ENCODE peak calls at places on chromosomes 11 and 22, in ten cellular contexts. V is keratinocyte, J is thyroid gland, Q is esophagus squamous epithelium, G is astrocyte of the spinal cord, W is thoracic aorta, I is body of pancreas, S is endothelial cell of umbilical vein, U is A549, M is suprapubic skin. F is an unnamed sample.

GRCh38 chr11:110093407-110094297 is 460 bp downstream of the ZC3H12C start:
- DNase-seq in Q (no peak), I (peak), G (peak), M (peak), V (no peak), U (no peak), S (peak), J (peak), W (no peak), F (peak)

GRCh38 chr11:68651208-68651984 is 32.9 kb upstream of the GAL start:
- DNase-seq in J (no peak), M (no peak), W (no peak), S (no peak), I (no peak), V (no peak), G (peak), U (no peak), Q (no peak), F (peak)

GRCh38 chr22:46149998-46150549 is at the start of gene PPARA:
- DNase-seq in G (peak), I (peak), W (peak), V (no peak), S (peak), M (peak), U (peak), J (peak), Q (no peak), F (peak)

GRCh38 chr11:16301462-16301861 is 54.9 kb downstream of the SOX6 start:
- DNase-seq in W (no peak), J (no peak), G (no peak), I (no peak), M (no peak), V (no peak), S (no peak), U (no peak), Q (no peak), F (peak)

GRCh38 chr22:38397189-38398097 is 57.6 kb downstream of the KCNJ4 start:
- DNase-seq in I (peak), S (peak), J (peak), G (peak), V (no peak), U (no peak), W (no peak), Q (no peak), M (peak), F (peak)

GRCh38 chr22:24416095-24416494 is 11.3 kb upstream of the ADORA2A start:
- DNase-seq in S (no peak), I (no peak), G (no peak), J (no peak), V (no peak), M (no peak), W (no peak), Q (no peak), U (no peak), F (no peak)

GRCh38 chr11:79179087-79179486 is 261.7 kb downstream of the TENM4 start:
- DNase-seq in G (no peak), J (no peak), V (no peak), M (no peak), W (no peak), U (no peak), S (no peak), I (no peak), Q (no peak), F (no peak)

GRCh38 chr22:24498826-24499225 is 3.7 kb downstream of the UPB1 start:
- DNase-seq in S (no peak), J (no peak), V (no peak), M (no peak), U (no peak), I (no peak), Q (no peak), W (no peak), G (no peak), F (no peak)

GRCh38 chr11:122983438-122984185 is 2.0 kb upstream of the BSX start:
- DNase-seq in Q (no peak), V (no peak), J (no peak), U (no peak), S (no peak), I (no peak), M (no peak), G (no peak), W (no peak), F (no peak)

GRCh38 chr22:37121887-37122591 is 12.5 kb upstream of the TMPRSS6 start:
- DNase-seq in U (no peak), W (no peak), Q (peak), M (no peak), I (no peak), J (peak), S (peak), G (peak), V (peak), F (peak)

GRCh38 chr11:94201004-94201465 is 72.4 kb downstream of the PANX1 start:
- DNase-seq in J (no peak), M (no peak), W (no peak), I (no peak), Q (no peak), G (peak), U (peak), S (no peak), V (no peak), F (no peak)

GRCh38 chr11:108858624-108859023 is 193.8 kb downstream of the DDX10 start:
- DNase-seq in I (no peak), S (no peak), Q (no peak), G (no peak), M (no peak), U (no peak), J (no peak), V (no peak), W (no peak), F (no peak)

GRCh38 chr11:94224078-94224477 is 80.3 kb upstream of the IZUMO1R start:
- DNase-seq in Q (no peak), J (no peak), W (no peak), M (no peak), I (no peak), G (no peak), S (no peak), U (no peak), V (no peak), F (peak)

GRCh38 chr22:42799061-42799460 is 58.0 kb downstream of the ARFGAP3 start:
- DNase-seq in I (no peak), Q (no peak), M (no peak), W (no peak), U (no peak), G (no peak), V (no peak), J (no peak), S (no peak), F (no peak)

GRCh38 chr11:105988197-105988596 is 33.8 kb downstream of the MSANTD4 start:
- DNase-seq in Q (no peak), S (no peak), J (no peak), G (no peak), M (no peak), W (no peak), V (no peak), U (no peak), I (no peak), F (no peak)

GRCh38 chr11:69265911-69266510 is 27.9 kb upstream of the MYEOV start:
- DNase-seq in U (no peak), S (no peak), G (no peak), J (no peak), V (no peak), W (no peak), M (no peak), Q (no peak), I (no peak), F (no peak)

GRCh38 chr11:117387992-117388765 is 60.5 kb downstream of the CEP164 start:
- DNase-seq in Q (no peak), U (no peak), V (no peak), G (peak), I (no peak), J (no peak), S (no peak), W (no peak), M (no peak), F (no peak)

GRCh38 chr11:100883860-100884259 is 196.8 kb downstream of the ARHGAP42 start:
- DNase-seq in U (no peak), J (no peak), G (no peak), W (no peak), I (no peak), M (no peak), S (no peak), V (no peak), Q (no peak), F (no peak)

GRCh38 chr11:33649944-33650343 is 50.7 kb downstream of the C11orf91 start:
- DNase-seq in S (no peak), U (no peak), M (no peak), V (no peak), W (no peak), I (no peak), G (no peak), J (no peak), Q (no peak), F (no peak)

GRCh38 chr11:129323896-129324522 is 51.6 kb upstream of the BARX2 start:
- DNase-seq in I (peak), W (no peak), U (peak), J (no peak), Q (no peak), S (no peak), M (peak), G (peak), V (no peak), F (no peak)

GRCh38 chr11:5237384-5237783 is 3.1 kb upstream of the HBD start:
- DNase-seq in V (no peak), G (no peak), M (no peak), Q (no peak), U (no peak), S (no peak), I (no peak), J (no peak), W (no peak), F (no peak)

GRCh38 chr11:43942651-43943356 is 367 bp downstream of the C11orf96 start:
- DNase-seq in I (peak), W (no peak), S (peak), U (peak), J (no peak), Q (no peak), V (no peak), G (peak), M (no peak), F (peak)

GRCh38 chr22:44931077-44931540 is 78.7 kb downstream of the PHF21B start:
- DNase-seq in S (no peak), W (no peak), U (no peak), Q (no peak), V (no peak), M (no peak), I (no peak), G (no peak), J (peak), F (no peak)

GRCh38 chr11:8080674-8081590 is at the start of gene TUB:
- DNase-seq in S (no peak), V (no peak), Q (no peak), J (peak), U (peak), G (no peak), I (peak), W (no peak), M (no peak), F (peak)

GRCh38 chr11:33942954-33943353 is 51.1 kb upstream of the LMO2 start:
- DNase-seq in U (no peak), I (no peak), V (no peak), S (peak), Q (no peak), W (peak), M (peak), J (peak), G (peak), F (peak)

GRCh38 chr11:87213444-87213843 is 175.7 kb downstream of the TMEM135 start:
- DNase-seq in V (no peak), U (no peak), I (no peak), Q (no peak), S (no peak), J (no peak), M (no peak), G (no peak), W (no peak), F (no peak)

GRCh38 chr11:36364551-36364950 is 68.5 kb downstream of the PRR5L start:
- DNase-seq in V (no peak), S (no peak), I (no peak), M (no peak), Q (no peak), W (no peak), G (peak), U (no peak), J (no peak), F (peak)

GRCh38 chr22:24247564-24248344 is 2.9 kb upstream of the GGT5 start:
- DNase-seq in J (peak), Q (no peak), S (peak), U (peak), M (peak), V (peak), I (peak), W (peak), G (peak), F (peak)

GRCh38 chr11:124717786-124718634 is 21.7 kb upstream of the NRGN start:
- DNase-seq in S (peak), J (peak), W (no peak), G (peak), Q (no peak), I (no peak), V (no peak), U (no peak), M (no peak), F (peak)

DNA sequence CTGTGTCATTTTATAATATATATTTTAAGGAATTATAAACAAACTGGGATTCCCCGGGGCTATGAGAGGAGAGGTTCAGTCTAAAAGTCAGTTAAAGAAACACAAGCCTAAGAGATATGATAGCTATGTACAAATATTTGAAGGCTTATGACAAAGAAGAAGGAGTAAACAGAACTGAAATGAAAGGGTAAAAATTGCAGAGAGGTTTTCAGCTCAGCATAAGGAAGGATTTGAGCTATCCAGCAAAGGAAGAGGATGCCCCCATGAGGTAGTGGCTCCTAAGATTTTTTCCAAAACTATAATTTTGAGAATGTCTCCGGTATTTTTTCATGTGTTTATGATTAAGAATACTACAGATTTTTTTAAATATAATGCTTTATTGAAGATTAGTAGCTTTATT is 57.9 kb upstream of the ANGPTL5 start:
- DNase-seq in I (no peak), S (no peak), W (no peak), Q (no peak), J (no peak), M (no peak), U (no peak), G (no peak), V (no peak), F (no peak)
- TF ChIP-seq CTCF in I (no peak), S (no peak), W (no peak), Q (no peak), J (no peak), M (no peak), U (peak), G (peak), V (no peak), F (no peak)

GRCh38 chr11:17735823-17736772 is 1.5 kb downstream of the KCNC1 start:
- DNase-seq in S (no peak), Q (no peak), U (no peak), V (no peak), G (no peak), M (no peak), I (no peak), J (no peak), W (no peak), F (no peak)
- H3K4me3 ChIP-seq in S (no peak), Q (no peak), U (peak), V (no peak), G (no peak), M (no peak), I (no peak), J (no peak), W (no peak), F (no peak)

GRCh38 chr22:20660441-20661054 is 113.4 kb upstream of the SERPIND1 start:
- DNase-seq in U (no peak), S (no peak), M (no peak), G (no peak), I (no peak), V (no peak), W (no peak), Q (no peak), J (no peak), F (no peak)

GRCh38 chr22:20661473-20661872 is 112.4 kb upstream of the SERPIND1 start:
- DNase-seq in G (no peak), W (no peak), V (no peak), M (no peak), U (no peak), J (no peak), I (no peak), Q (no peak), S (no peak), F (no peak)

GRCh38 chr22:20664594-20664959 is 109.3 kb upstream of the SERPIND1 start:
- DNase-seq in U (no peak), I (no peak), W (no peak), M (no peak), Q (no peak), S (no peak), V (no peak), J (no peak), G (no peak), F (no peak)

GRCh38 chr22:20663941-20664593 is 109.8 kb upstream of the SERPIND1 start:
- DNase-seq in M (no peak), U (no peak), J (no peak), Q (no peak), W (no peak), G (no peak), I (no peak), S (no peak), V (no peak), F (no peak)

DNA sequence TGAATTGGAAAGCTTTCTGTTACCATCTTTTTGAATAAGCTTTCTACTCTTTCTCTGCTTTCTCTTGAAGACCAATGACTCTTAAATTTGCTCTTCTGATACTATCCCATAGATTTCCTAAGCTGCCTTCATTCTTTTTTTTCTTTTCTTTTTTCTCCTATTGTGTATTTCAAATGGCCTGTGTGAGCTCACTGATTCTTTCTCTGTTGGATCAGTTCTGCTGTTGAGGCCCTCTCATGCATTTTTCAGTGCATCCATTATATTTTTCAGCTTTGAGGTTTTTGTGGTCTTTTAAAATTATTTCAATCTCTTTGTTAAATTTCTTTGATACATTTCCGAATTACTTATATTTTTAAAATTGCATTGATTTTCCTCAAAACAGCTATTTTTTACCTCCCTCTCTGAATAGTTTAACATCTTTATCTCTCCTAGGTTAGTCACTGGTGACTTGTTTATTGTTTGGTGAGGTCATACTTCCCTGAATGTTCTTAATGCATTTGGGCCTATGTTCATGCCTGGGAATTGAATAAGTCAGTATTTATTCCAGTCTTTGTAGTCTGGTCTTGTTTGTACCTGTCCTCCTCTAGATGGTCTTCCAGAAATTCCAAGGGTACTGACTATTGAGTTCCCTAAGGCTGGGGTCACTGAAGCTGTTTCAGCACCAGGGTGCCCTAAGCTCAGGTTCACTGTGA is 110.6 kb upstream of the SERPIND1 start:
- DNase-seq in S (no peak), Q (no peak), J (no peak), G (no peak), W (no peak), V (peak), M (no peak), I (no peak), U (no peak), F (peak)
- TF ChIP-seq CTCF in S (no peak), Q (no peak), J (no peak), G (no peak), W (no peak), V (no peak), M (no peak), I (no peak), U (no peak), F (no peak)

DNA sequence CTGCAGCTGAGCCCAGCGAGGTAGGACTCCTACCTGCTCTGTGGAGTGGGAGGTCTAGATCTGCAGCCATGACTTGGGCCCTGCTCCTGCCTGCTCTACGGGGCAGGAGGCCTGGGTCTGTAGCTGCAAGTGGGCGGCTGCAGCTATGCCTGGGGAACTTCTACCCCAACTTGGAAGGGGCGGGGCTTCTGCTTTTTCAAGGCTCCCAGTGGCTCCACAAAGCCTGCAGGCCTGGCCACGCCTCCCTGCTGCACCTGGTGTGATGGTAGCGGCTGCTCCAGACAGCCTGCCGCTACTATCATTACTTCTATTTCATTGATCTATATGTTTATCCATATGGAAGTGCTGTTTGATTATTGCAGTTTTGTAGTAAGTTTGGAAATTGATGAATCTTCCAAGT is 121.2 kb downstream of the NELL1 start:
- DNase-seq in W (no peak), U (no peak), M (no peak), V (no peak), I (no peak), G (no peak), S (no peak), Q (no peak), J (no peak), F (no peak)
- H3K4me3 ChIP-seq in W (no peak), U (no peak), M (no peak), V (no peak), I (no peak), G (no peak), S (no peak), Q (no peak), J (no peak), F (no peak)

GRCh38 chr22:32100711-32101110 is 57.6 kb downstream of the SLC5A1 start:
- DNase-seq in J (no peak), V (no peak), U (no peak), M (no peak), G (no peak), W (no peak), I (no peak), Q (no peak), S (no peak), F (peak)

GRCh38 chr22:32106930-32107329 is 52.2 kb downstream of the C22orf42 start:
- DNase-seq in V (no peak), W (no peak), M (no peak), I (no peak), Q (no peak), G (peak), S (no peak), U (no peak), J (no peak), F (peak)

DNA sequence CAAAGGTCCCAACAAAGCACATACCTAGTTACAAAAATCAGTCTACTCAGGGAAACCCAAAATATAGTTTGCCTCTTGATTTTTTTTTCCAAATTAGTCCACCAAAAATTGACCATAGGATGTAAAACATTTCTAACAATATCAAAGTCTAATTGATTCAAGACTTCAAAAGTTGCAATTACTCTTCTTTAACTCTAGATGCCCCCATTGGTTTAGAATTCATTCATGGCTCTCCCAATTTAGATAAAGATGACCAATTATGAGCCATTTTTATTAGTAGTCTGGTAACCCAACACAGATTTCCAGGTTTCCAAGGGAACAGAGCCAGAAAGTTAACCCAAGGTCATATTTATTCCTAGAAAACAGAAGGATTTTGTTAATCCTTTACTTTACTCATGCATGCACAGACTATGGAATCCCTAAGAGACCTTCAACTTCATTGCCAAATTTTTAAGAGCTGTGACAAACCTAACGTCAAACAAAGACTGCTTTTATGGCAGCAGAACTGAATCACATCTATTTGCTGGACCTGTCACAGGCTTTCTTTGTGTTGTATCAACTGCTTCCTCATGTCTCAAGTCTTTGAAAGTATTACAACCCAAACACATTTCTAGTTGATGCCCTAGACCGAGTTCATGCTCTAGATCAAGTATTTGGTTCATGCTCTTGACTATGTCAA is 55.3 kb downstream of the C22orf42 start:
- DNase-seq in W (no peak), V (no peak), G (no peak), I (no peak), U (no peak), Q (no peak), S (no peak), M (no peak), J (no peak), F (peak)
- TF ChIP-seq CTCF in W (no peak), V (no peak), G (no peak), I (no peak), U (peak), Q (peak), S (peak), M (no peak), J (no peak), F (peak)